ENCODE peak calls at places on chromosome 13, in four cellular contexts. One of them, this sample, is unnamed.

GRCh38 chr13:63864171-63864902 is 2448.7 kb upstream of the PCDH20 start:
- DNase-seq in DND-41: no peak
- DNase-seq in HCT116: no peak
- DNase-seq in right cardiac atrium: no peak
- DNase-seq in this sample: no peak

GRCh38 chr13:65532231-65532630 is 1697.9 kb downstream of the PCDH9 start:
- DNase-seq in right cardiac atrium: no peak
- DNase-seq in HCT116: no peak
- DNase-seq in DND-41: no peak
- DNase-seq in this sample: no peak

GRCh38 chr13:93628136-93628535 is 401.5 kb downstream of the GPC6 start:
- DNase-seq in HCT116: no peak
- DNase-seq in DND-41: no peak
- DNase-seq in right cardiac atrium: no peak
- DNase-seq in this sample: no peak

GRCh38 chr13:37381502-37381901 is 217.1 kb downstream of the POSTN start:
- DNase-seq in right cardiac atrium: no peak
- DNase-seq in DND-41: no peak
- DNase-seq in HCT116: no peak
- DNase-seq in this sample: no peak

GRCh38 chr13:94704347-94705080 is 7.8 kb downstream of the SOX21 start:
- DNase-seq in right cardiac atrium: no peak
- DNase-seq in DND-41: no peak
- DNase-seq in HCT116: no peak
- DNase-seq in this sample: no peak

GRCh38 chr13:57633950-57634828 is 2.6 kb downstream of the PCDH17 start:
- DNase-seq in right cardiac atrium: peak; percentile 55
- DNase-seq in HCT116: no peak
- DNase-seq in DND-41: no peak
- DNase-seq in this sample: no peak

GRCh38 chr13:34465423-34465922 is 476.6 kb upstream of the NBEA start:
- DNase-seq in DND-41: no peak
- DNase-seq in right cardiac atrium: no peak
- DNase-seq in HCT116: no peak
- DNase-seq in this sample: no peak

GRCh38 chr13:80957019-80957650 is 616.2 kb upstream of the SPRY2 start:
- DNase-seq in right cardiac atrium: no peak
- DNase-seq in DND-41: no peak
- DNase-seq in HCT116: no peak
- DNase-seq in this sample: no peak

GRCh38 chr13:40181203-40181845 is 485.1 kb downstream of the FOXO1 start:
- DNase-seq in HCT116: no peak
- DNase-seq in right cardiac atrium: no peak
- DNase-seq in DND-41: no peak
- DNase-seq in this sample: no peak

GRCh38 chr13:99812611-99813010 is 159.0 kb downstream of the ZIC5 start:
- DNase-seq in HCT116: no peak
- DNase-seq in DND-41: no peak
- DNase-seq in right cardiac atrium: no peak
- DNase-seq in this sample: no peak

GRCh38 chr13:39448831-39449230 is 154.2 kb downstream of the LHFPL6 start:
- DNase-seq in right cardiac atrium: no peak
- DNase-seq in DND-41: no peak
- DNase-seq in HCT116: no peak
- DNase-seq in this sample: no peak

GRCh38 chr13:94435604-94436226 is 43.8 kb downstream of the DCT start:
- DNase-seq in DND-41: no peak
- DNase-seq in right cardiac atrium: no peak
- DNase-seq in HCT116: peak; percentile 34
- DNase-seq in this sample: no peak

GRCh38 chr13:102538938-102539337 is 57.8 kb upstream of the TPP2 start:
- DNase-seq in right cardiac atrium: no peak
- DNase-seq in DND-41: no peak
- DNase-seq in HCT116: no peak
- DNase-seq in this sample: no peak

GRCh38 chr13:39909634-39910033 is 254.2 kb downstream of the COG6 start:
- DNase-seq in HCT116: no peak
- DNase-seq in right cardiac atrium: no peak
- DNase-seq in DND-41: no peak
- DNase-seq in this sample: no peak

GRCh38 chr13:43284162-43284561 is 260.8 kb downstream of the DNAJC15 start:
- DNase-seq in HCT116: no peak
- DNase-seq in right cardiac atrium: no peak
- DNase-seq in DND-41: no peak
- DNase-seq in this sample: no peak

GRCh38 chr13:50208826-50209335 is 193.6 kb downstream of the KCNRG start:
- DNase-seq in HCT116: no peak
- DNase-seq in DND-41: peak; percentile 84
- DNase-seq in right cardiac atrium: peak; percentile 69
- DNase-seq in this sample: no peak

GRCh38 chr13:51326782-51327181 is 12.7 kb upstream of the SERPINE3 start:
- DNase-seq in HCT116: no peak
- DNase-seq in right cardiac atrium: no peak
- DNase-seq in DND-41: no peak
- DNase-seq in this sample: no peak

DNA sequence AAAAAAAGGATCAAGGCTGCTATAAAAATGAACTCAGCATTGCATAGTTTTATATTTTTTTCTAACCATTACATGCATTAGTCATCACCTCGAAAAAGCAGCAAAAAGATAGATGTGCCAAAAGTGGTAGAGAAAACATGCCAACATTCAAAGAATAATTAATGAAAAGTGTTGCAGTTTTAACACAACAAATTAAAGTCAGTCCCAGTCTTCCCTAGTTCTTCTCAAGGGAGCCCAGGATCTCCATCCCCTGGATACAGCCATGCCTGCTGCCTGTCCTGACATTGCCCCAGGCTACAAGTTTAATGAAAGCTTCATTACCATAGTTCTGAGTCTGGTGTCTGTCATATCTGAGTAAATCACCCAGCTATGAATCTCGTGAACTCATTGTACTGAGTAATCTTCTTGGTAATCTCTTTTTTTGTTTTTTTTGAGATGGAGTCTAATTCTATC is 116.6 kb upstream of the KLF12 start:
- DNase-seq in DND-41: no peak
- DNase-seq in right cardiac atrium: no peak
- DNase-seq in HCT116: no peak
- DNase-seq in this sample: no peak
- H3K4me1 ChIP-seq in DND-41: no peaks in the 10 kb centered on the region
- H3K4me1 ChIP-seq in right cardiac atrium: no peaks in the 10 kb centered on the region
- H3K4me1 ChIP-seq in HCT116: no peaks in the 10 kb centered on the region
- H3K4me1 ChIP-seq in this sample: peaks cover 80% of the 10 kb centered on the region

GRCh38 chr13:98537306-98537705 is 39.6 kb downstream of the STK24 start:
- DNase-seq in right cardiac atrium: peak; percentile 43
- DNase-seq in HCT116: no peak
- DNase-seq in DND-41: no peak
- DNase-seq in this sample: no peak
- H3K4me1 ChIP-seq in right cardiac atrium: peaks cover 18% of the 10 kb centered on the region
- H3K4me1 ChIP-seq in HCT116: peaks cover 22% of the 10 kb centered on the region
- H3K4me1 ChIP-seq in DND-41: no peaks in the 10 kb centered on the region
- H3K4me1 ChIP-seq in this sample: peaks cover 89% of the 10 kb centered on the region

GRCh38 chr13:33279898-33280549 is 5.5 kb downstream of the STARD13 start:
- DNase-seq in HCT116: no peak
- DNase-seq in DND-41: no peak
- DNase-seq in right cardiac atrium: no peak
- DNase-seq in this sample: no peak

GRCh38 chr13:33280550-33280905 is 5.0 kb downstream of the STARD13 start:
- DNase-seq in DND-41: no peak
- DNase-seq in right cardiac atrium: no peak
- DNase-seq in HCT116: no peak
- DNase-seq in this sample: no peak

GRCh38 chr13:33279414-33279813 is 6.1 kb downstream of the STARD13 start:
- DNase-seq in HCT116: no peak
- DNase-seq in right cardiac atrium: no peak
- DNase-seq in DND-41: no peak
- DNase-seq in this sample: no peak

GRCh38 chr13:33281951-33282595 is 3.5 kb downstream of the STARD13 start:
- DNase-seq in DND-41: no peak
- DNase-seq in HCT116: no peak
- DNase-seq in right cardiac atrium: no peak
- DNase-seq in this sample: no peak

GRCh38 chr13:33280923-33281322 is 4.6 kb downstream of the STARD13 start:
- DNase-seq in HCT116: no peak
- DNase-seq in DND-41: no peak
- DNase-seq in right cardiac atrium: no peak
- DNase-seq in this sample: no peak
- H3K4me1 ChIP-seq in HCT116: peaks cover 29% of the 10 kb centered on the region
- H3K4me1 ChIP-seq in DND-41: no peaks in the 10 kb centered on the region
- H3K4me1 ChIP-seq in right cardiac atrium: peaks cover 9% of the 10 kb centered on the region
- H3K4me1 ChIP-seq in this sample: peaks cover 13% of the 10 kb centered on the region

DNA sequence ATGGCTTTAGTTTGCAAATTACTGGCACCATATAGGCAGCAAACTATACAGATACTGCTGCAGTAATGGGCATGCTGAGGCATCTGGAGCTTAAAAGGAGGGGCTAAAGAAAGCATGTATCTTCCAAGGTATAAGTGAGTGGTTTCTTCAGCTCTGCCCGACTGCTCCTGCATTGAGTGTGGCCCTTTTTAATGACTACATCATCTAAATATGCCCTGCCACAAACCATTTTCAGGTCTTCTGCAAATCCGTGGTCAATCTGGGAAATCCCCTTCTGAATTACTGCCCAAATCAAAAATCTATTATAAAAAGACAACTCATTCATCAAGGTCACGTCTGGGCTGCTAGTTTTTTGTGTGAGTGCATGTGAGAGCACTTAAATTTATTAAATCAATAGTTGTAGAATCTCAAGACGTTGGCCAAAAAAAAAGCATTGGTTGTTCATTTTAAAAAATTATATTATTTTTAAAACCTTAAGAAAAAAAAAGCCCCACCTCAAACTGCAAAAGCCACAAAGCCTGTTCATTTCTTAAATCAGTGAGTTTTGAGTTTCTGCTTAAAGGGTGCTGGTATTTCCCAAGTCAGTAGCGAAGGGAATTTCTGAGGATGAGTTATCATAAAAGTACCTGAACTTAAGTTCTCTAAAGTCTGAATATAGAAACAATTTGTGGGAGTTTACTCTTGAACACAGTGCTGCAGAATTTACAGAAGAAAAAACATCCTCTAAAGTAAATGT is 16.3 kb downstream of the LCP1 start:
- DNase-seq in HCT116: no peak
- DNase-seq in right cardiac atrium: no peak
- DNase-seq in DND-41: no peak
- DNase-seq in this sample: no peak
- H3K4me1 ChIP-seq in HCT116: no peaks in the 10 kb centered on the region
- H3K4me1 ChIP-seq in right cardiac atrium: peaks cover 4% of the 10 kb centered on the region
- H3K4me1 ChIP-seq in DND-41: peaks cover 55% of the 10 kb centered on the region
- H3K4me1 ChIP-seq in this sample: peaks cover 80% of the 10 kb centered on the region

GRCh38 chr13:27918918-27919255 is 913 bp upstream of the PDX1 start:
- DNase-seq in HCT116: no peak
- DNase-seq in right cardiac atrium: no peak
- DNase-seq in DND-41: no peak
- DNase-seq in this sample: no peak
- H3K4me1 ChIP-seq in HCT116: peaks cover 31% of the 10 kb centered on the region
- H3K4me1 ChIP-seq in right cardiac atrium: peaks cover 2% of the 10 kb centered on the region
- H3K4me1 ChIP-seq in DND-41: peaks cover 13% of the 10 kb centered on the region
- H3K4me1 ChIP-seq in this sample: peaks cover 13% of the 10 kb centered on the region

This sample was measured in CD8-positive, alpha-beta memory T cell.